ENCODE peak calls at places on chromosomes 7 and 10, in five cellular contexts. One of them, this sample, is unnamed.

GRCh38 chr10:79176052-79176501 is 107.3 kb downstream of the ZMIZ1 start:
- DNase-seq in H1: no peak
- DNase-seq in GM12878: no peak
- DNase-seq in K562: no peak
- DNase-seq in HepG2: no peak
- DNase-seq in this sample: no peak

GRCh38 chr7:29811597-29811996 is 5.3 kb downstream of the WIPF3 start:
- DNase-seq in H1: no peak
- DNase-seq in GM12878: no peak
- DNase-seq in K562: no peak
- DNase-seq in HepG2: no peak
- DNase-seq in this sample: no peak

GRCh38 chr10:96370575-96371157 is 11.9 kb upstream of the OPALIN start:
- DNase-seq in H1: peak
- DNase-seq in GM12878: no peak
- DNase-seq in K562: peak
- DNase-seq in HepG2: peak
- DNase-seq in this sample: peak

GRCh38 chr10:119608316-119609155 is 11.8 kb upstream of the TIAL1 start:
- DNase-seq in H1: peak
- DNase-seq in GM12878: no peak
- DNase-seq in K562: no peak
- DNase-seq in HepG2: peak
- DNase-seq in this sample: peak

GRCh38 chr10:63720689-63721088 is 199.5 kb downstream of the REEP3 start:
- DNase-seq in H1: no peak
- DNase-seq in GM12878: no peak
- DNase-seq in K562: no peak
- DNase-seq in HepG2: no peak
- DNase-seq in this sample: no peak

GRCh38 chr7:155756322-155756721 is 55.9 kb downstream of the SHH start:
- DNase-seq in H1: no peak
- DNase-seq in GM12878: no peak
- DNase-seq in K562: no peak
- DNase-seq in HepG2: no peak
- DNase-seq in this sample: no peak

GRCh38 chr7:120274482-120274881 is 1.5 kb downstream of the KCND2 start:
- DNase-seq in H1: no peak
- DNase-seq in GM12878: no peak
- DNase-seq in K562: no peak
- DNase-seq in HepG2: no peak
- DNase-seq in this sample: peak

GRCh38 chr7:31423994-31424393 is 83.5 kb upstream of the NEUROD6 start:
- DNase-seq in H1: no peak
- DNase-seq in GM12878: no peak
- DNase-seq in K562: no peak
- DNase-seq in HepG2: no peak
- DNase-seq in this sample: no peak

GRCh38 chr10:122164815-122165491 is 106.1 kb upstream of the BTBD16 start:
- DNase-seq in H1: no peak
- DNase-seq in GM12878: no peak
- DNase-seq in K562: no peak
- DNase-seq in HepG2: peak
- DNase-seq in this sample: no peak

GRCh38 chr7:110604885-110605284 is 486.0 kb upstream of the LRRN3 start:
- DNase-seq in H1: no peak
- DNase-seq in GM12878: no peak
- DNase-seq in K562: no peak
- DNase-seq in HepG2: no peak
- DNase-seq in this sample: peak

GRCh38 chr7:146654048-146654447 is 537.4 kb downstream of the CNTNAP2 start:
- DNase-seq in H1: no peak
- DNase-seq in GM12878: no peak
- DNase-seq in K562: no peak
- DNase-seq in HepG2: no peak
- DNase-seq in this sample: no peak

GRCh38 chr7:150407588-150408392 is 28.7 kb downstream of the ZNF775 start:
- DNase-seq in H1: no peak
- DNase-seq in GM12878: no peak
- DNase-seq in K562: peak
- DNase-seq in HepG2: no peak
- DNase-seq in this sample: no peak

GRCh38 chr7:7127773-7128172 is 54.6 kb upstream of the C1GALT1 start:
- DNase-seq in H1: no peak
- DNase-seq in GM12878: no peak
- DNase-seq in K562: no peak
- DNase-seq in HepG2: no peak
- DNase-seq in this sample: no peak

GRCh38 chr7:7135074-7135473 is 47.3 kb upstream of the C1GALT1 start:
- DNase-seq in H1: no peak
- DNase-seq in GM12878: no peak
- DNase-seq in K562: no peak
- DNase-seq in HepG2: no peak
- DNase-seq in this sample: no peak

GRCh38 chr7:7129381-7129780 is 53.0 kb upstream of the C1GALT1 start:
- DNase-seq in H1: no peak
- DNase-seq in GM12878: no peak
- DNase-seq in K562: no peak
- DNase-seq in HepG2: no peak
- DNase-seq in this sample: no peak

GRCh38 chr7:7134036-7134435 is 48.3 kb upstream of the C1GALT1 start:
- DNase-seq in H1: no peak
- DNase-seq in GM12878: no peak
- DNase-seq in K562: no peak
- DNase-seq in HepG2: no peak
- DNase-seq in this sample: no peak

DNA sequence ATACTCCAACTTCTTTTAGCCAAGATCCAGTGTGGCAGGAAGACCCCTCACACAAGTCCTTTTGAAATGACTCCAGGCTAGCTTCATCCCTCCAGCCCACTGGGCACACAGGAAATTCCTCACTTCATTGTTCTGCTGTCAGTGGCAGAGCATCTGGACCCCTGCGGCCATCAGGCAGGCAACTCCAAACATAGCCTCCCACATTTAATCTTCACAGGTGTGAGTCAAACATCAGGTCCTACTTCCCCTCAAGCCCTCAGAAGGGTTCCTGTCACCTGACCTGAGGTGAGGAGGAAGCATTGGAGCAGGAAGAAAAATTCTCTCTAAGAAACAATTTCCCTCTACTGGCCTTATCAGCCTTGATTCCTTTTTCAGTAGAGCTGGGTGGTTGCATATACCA is 51.1 kb upstream of the C1GALT1 start:
- DNase-seq in H1: no peak
- DNase-seq in GM12878: no peak
- DNase-seq in K562: no peak
- DNase-seq in HepG2: no peak
- DNase-seq in this sample: no peak
- H3K27ac ChIP-seq in H1: no peak
- H3K27ac ChIP-seq in GM12878: no peak
- H3K27ac ChIP-seq in K562: no peak
- H3K27ac ChIP-seq in HepG2: no peak
- H3K27ac ChIP-seq in this sample: no peak

DNA sequence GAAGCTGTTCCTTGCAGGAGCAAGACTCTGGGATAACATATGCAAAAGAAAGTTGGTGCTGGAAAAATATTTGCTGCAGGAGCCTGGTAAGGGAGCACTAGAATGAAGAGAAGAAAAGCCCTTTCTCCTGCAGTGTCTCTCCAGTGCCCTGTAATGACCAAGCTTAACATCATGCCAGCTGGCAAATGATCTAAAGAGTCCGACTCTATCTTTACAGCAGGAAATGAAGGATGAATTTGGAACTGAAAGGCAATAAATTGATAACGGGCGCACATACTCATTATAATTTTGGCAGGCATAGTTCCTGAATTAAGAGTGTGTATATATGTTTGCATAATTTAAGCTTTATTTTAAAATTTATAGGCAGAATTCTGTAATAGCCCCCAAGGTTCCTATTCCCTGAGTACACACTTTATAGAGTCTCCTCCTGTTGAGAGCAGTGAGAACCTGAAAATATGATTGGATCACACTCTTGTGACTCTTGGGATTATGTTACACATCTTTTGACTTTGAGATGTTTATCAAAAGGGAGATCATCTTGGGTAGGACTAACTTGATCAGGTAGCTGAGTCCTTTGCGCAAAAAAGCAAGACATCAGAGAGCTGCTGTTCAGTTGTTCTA is 299.0 kb upstream of the MBL2 start:
- DNase-seq in H1: no peak
- DNase-seq in GM12878: no peak
- DNase-seq in K562: no peak
- DNase-seq in HepG2: no peak
- DNase-seq in this sample: no peak
- TF ChIP-seq JUND in H1: no peak
- TF ChIP-seq JUND in GM12878: no peak
- TF ChIP-seq JUND in K562: no peak
- TF ChIP-seq JUND in HepG2: no peak
- TF ChIP-seq JUND in this sample: no peak

DNA sequence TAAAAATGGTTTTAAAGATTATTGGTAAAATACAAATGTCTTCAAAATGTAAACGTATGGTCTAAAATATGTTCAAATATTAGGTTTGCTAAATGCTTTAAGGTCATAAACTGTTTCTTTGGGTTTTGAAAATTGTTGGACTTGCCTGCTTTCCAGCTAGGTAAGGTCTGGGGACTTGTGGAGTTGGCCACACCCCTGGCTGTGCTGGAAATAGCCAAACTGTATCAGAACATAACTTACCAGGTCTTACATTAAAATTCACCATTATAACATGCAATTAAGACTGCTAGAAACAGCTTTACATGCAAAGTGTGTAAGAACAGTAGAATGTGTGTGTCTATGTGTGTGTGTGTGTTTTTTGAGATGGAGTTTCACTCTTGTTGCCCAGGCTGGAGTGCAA is 29.7 kb upstream of the BNIP3 start:
- DNase-seq in H1: no peak
- DNase-seq in GM12878: no peak
- DNase-seq in K562: no peak
- DNase-seq in HepG2: no peak
- DNase-seq in this sample: no peak
- TF ChIP-seq USF2 in H1: no peak
- TF ChIP-seq USF2 in GM12878: no peak
- TF ChIP-seq USF2 in K562: no peak
- TF ChIP-seq USF2 in HepG2: no peak
- TF ChIP-seq USF2 in this sample: no peak

GRCh38 chr7:75056476-75056875 is 17.1 kb downstream of the RCC1L start:
- DNase-seq in H1: no peak
- DNase-seq in GM12878: no peak
- DNase-seq in K562: no peak
- DNase-seq in HepG2: no peak
- DNase-seq in this sample: no peak

GRCh38 chr7:75064291-75064690 is 9.3 kb downstream of the RCC1L start:
- DNase-seq in H1: no peak
- DNase-seq in GM12878: no peak
- DNase-seq in K562: no peak
- DNase-seq in HepG2: no peak
- DNase-seq in this sample: no peak

GRCh38 chr7:75054744-75055527 is 18.7 kb downstream of the RCC1L start:
- DNase-seq in H1: no peak
- DNase-seq in GM12878: no peak
- DNase-seq in K562: no peak
- DNase-seq in HepG2: no peak
- DNase-seq in this sample: no peak

GRCh38 chr7:75055830-75056431 is 17.7 kb downstream of the RCC1L start:
- DNase-seq in H1: no peak
- DNase-seq in GM12878: no peak
- DNase-seq in K562: no peak
- DNase-seq in HepG2: no peak
- DNase-seq in this sample: no peak

DNA sequence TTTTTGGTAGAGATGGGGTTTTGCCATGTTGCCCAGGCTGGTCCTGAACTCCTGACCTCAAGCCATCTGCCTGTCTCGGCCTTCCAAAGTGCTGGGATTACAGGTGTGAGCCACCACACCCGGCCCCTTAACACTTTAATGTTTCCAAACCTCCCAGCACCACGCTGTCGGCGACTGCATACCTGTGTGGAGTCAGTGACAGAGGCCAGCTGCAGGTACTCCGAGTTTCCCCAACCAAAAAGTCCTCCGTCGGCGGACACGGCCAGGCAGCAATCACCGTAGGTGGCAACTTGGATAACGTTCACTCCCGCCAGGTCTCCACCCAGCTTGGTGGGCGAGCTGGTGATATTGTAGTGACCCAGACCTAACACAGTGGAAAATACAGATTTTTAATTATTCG is 15.2 kb downstream of the RCC1L start:
- DNase-seq in H1: no peak
- DNase-seq in GM12878: no peak
- DNase-seq in K562: no peak
- DNase-seq in HepG2: no peak
- DNase-seq in this sample: no peak
- H3K27ac ChIP-seq in H1: no peak
- H3K27ac ChIP-seq in GM12878: no peak
- H3K27ac ChIP-seq in K562: no peak
- H3K27ac ChIP-seq in HepG2: no peak
- H3K27ac ChIP-seq in this sample: no peak

DNA sequence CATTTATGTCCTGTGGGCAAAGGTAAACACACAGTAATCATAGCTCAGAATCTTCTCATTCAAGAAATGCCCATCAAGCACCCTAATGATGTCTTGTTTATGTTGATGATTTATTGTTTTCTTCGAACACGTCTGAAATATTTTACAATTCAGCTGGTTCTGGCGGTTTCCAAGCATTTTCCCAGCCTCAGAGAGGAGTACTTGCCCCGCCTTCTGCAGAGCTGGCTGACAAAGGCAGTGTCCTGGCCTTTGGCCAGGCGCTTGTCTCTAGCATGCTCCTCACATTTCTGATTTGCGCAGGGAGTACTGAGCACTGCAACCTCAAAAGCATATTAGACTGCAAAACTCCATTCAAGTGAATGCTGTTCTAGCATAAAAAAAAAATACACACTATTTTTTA is 314.2 kb upstream of the GNAI1 start:
- DNase-seq in H1: no peak
- DNase-seq in GM12878: no peak
- DNase-seq in K562: no peak
- DNase-seq in HepG2: no peak
- DNase-seq in this sample: peak
- TF ChIP-seq JUND in H1: no peak
- TF ChIP-seq JUND in GM12878: no peak
- TF ChIP-seq JUND in K562: no peak
- TF ChIP-seq JUND in HepG2: no peak
- TF ChIP-seq JUND in this sample: no peak

DNA sequence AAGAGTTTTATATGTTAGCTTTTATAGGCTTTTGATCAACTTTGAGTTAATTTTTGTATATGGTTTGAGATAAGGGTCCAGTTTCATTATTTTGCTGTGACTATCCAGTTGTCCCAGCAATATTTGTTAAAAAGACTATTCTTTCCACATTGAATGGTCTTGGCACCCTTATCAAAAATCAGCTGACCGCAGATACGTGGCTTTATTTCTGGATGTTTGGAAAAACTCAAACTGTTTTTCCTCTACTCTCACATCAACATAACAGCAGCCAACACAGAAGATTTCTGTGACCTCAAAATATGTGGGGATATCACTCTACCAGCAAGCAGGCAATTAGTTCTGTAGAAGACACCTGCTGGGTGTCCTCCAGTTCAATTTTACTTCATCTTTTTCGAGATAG is 116.6 kb upstream of the GLCCI1 start:
- DNase-seq in H1: no peak
- DNase-seq in GM12878: no peak
- DNase-seq in K562: no peak
- DNase-seq in HepG2: no peak
- DNase-seq in this sample: no peak
- TF ChIP-seq USF2 in H1: no peak
- TF ChIP-seq USF2 in GM12878: no peak
- TF ChIP-seq USF2 in K562: no peak
- TF ChIP-seq USF2 in HepG2: no peak
- TF ChIP-seq USF2 in this sample: no peak